ENCODE peak calls at places on chromosomes 1 and 21, in eight cellular contexts. K, L, Y, R, P, W, C and Q are unnamed samples.

GRCh38 chr1:61259379-61260148 is 177.2 kb downstream of the NFIA start:
- DNase-seq in R (no peak), W (no peak), P (no peak), Y (peak), L (no peak), K (no peak), C (no peak), Q (peak)

GRCh38 chr1:108121361-108122143 is 78.6 kb downstream of the SLC25A24 start:
- DNase-seq in Y (no peak), R (no peak), P (no peak), C (peak), K (peak), L (no peak), W (no peak), Q (peak)

GRCh38 chr1:42529724-42530161 is 66.7 kb downstream of the CCDC30 start:
- DNase-seq in Y (peak), L (no peak), R (no peak), K (no peak), W (no peak), P (peak), C (no peak), Q (peak)

GRCh38 chr1:198893763-198894444 is 255.1 kb downstream of the PTPRC start:
- DNase-seq in Y (peak), C (no peak), L (no peak), P (no peak), R (no peak), K (no peak), W (no peak), Q (peak)

GRCh38 chr21:45382698-45383000 is 22.3 kb upstream of the COL18A1 start:
- DNase-seq in W (no peak), L (no peak), Y (no peak), C (no peak), R (no peak), P (no peak), K (peak), Q (no peak)

GRCh38 chr1:38329644-38330043 is 283.1 kb upstream of the POU3F1 start:
- DNase-seq in W (no peak), Y (no peak), K (no peak), C (no peak), L (no peak), P (no peak), R (no peak), Q (no peak)

GRCh38 chr1:12592496-12592895 is 25.5 kb downstream of the DHRS3 start:
- DNase-seq in Y (no peak), C (no peak), R (no peak), L (no peak), P (no peak), W (no peak), K (no peak), Q (no peak)

GRCh38 chr21:40936151-40936550 is 89.2 kb upstream of the DSCAM start:
- DNase-seq in P (no peak), Y (no peak), W (no peak), K (no peak), C (no peak), L (no peak), R (no peak), Q (no peak)

GRCh38 chr1:143653403-143653802 is 318.4 kb downstream of the FAM72C start:
- DNase-seq in L (no peak), R (no peak), P (no peak), C (no peak), Y (no peak), K (no peak), W (no peak), Q (no peak)

GRCh38 chr1:67647036-67647798 is 37.8 kb upstream of the GADD45A start:
- DNase-seq in Y (peak), R (no peak), L (no peak), C (peak), K (peak), W (peak), P (peak), Q (peak)

GRCh38 chr1:10217748-10218441 is 7.5 kb downstream of the KIF1B start:
- DNase-seq in L (no peak), R (no peak), K (no peak), W (no peak), Y (peak), P (peak), C (peak), Q (peak)

GRCh38 chr1:77193951-77194350 is 25.3 kb downstream of the PIGK start:
- DNase-seq in R (no peak), L (no peak), Y (peak), W (no peak), P (no peak), C (no peak), K (no peak), Q (no peak)

GRCh38 chr1:232252719-232253118 is 377.2 kb downstream of the SIPA1L2 start:
- DNase-seq in C (no peak), K (no peak), Y (no peak), R (no peak), L (no peak), W (no peak), P (no peak), Q (no peak)

GRCh38 chr1:22319608-22320007 is 132.0 kb upstream of the ZBTB40 start:
- DNase-seq in C (no peak), Y (no peak), P (no peak), W (no peak), R (no peak), K (no peak), L (no peak), Q (no peak)

GRCh38 chr1:48105167-48105566 is 108.0 kb upstream of the TRABD2B start:
- DNase-seq in R (no peak), L (no peak), Y (no peak), C (no peak), W (no peak), K (no peak), P (no peak), Q (peak)

GRCh38 chr1:243234978-243235657 is 20.0 kb downstream of the CEP170 start:
- DNase-seq in Y (peak), W (no peak), C (no peak), P (no peak), L (no peak), K (no peak), R (no peak), Q (peak)

GRCh38 chr1:187185389-187185788 is 356.6 kb downstream of the PLA2G4A start:
- DNase-seq in W (no peak), Y (no peak), P (no peak), C (no peak), L (no peak), R (no peak), K (no peak), Q (no peak)

GRCh38 chr1:243842978-243843490 is 7.0 kb downstream of the AKT3 start:
- DNase-seq in W (no peak), R (no peak), Y (peak), C (no peak), K (no peak), P (peak), L (no peak), Q (peak)

GRCh38 chr1:29810121-29811120 is 574.1 kb downstream of the PTPRU start:
- DNase-seq in P (no peak), R (no peak), C (no peak), L (no peak), W (no peak), K (no peak), Y (no peak), Q (no peak)

GRCh38 chr1:87203890-87204289 is 124.8 kb upstream of the LMO4 start:
- DNase-seq in C (no peak), W (no peak), P (no peak), R (no peak), Y (peak), K (no peak), L (no peak), Q (no peak)

GRCh38 chr1:226575436-226576390 is 27.1 kb downstream of the STUM start:
- DNase-seq in P (no peak), Y (no peak), R (no peak), L (no peak), C (no peak), W (no peak), K (peak), Q (no peak)

GRCh38 chr1:43912607-43913006 is 21.0 kb upstream of the ARTN start:
- DNase-seq in R (no peak), L (no peak), Y (peak), K (no peak), C (no peak), P (no peak), W (peak), Q (peak)

GRCh38 chr1:199403421-199404116 is 623.9 kb upstream of the NR5A2 start:
- DNase-seq in C (no peak), R (no peak), Y (peak), P (no peak), L (no peak), W (no peak), K (no peak), Q (peak)

GRCh38 chr21:35048706-35049617 is at the start of gene RUNX1:
- DNase-seq in W (no peak), C (no peak), K (peak), L (peak), R (peak), Y (peak), P (peak), Q (peak)

GRCh38 chr1:227424159-227424680 is 105.9 kb upstream of the CDC42BPA start:
- DNase-seq in W (no peak), K (no peak), Y (peak), P (no peak), R (no peak), C (no peak), L (no peak), Q (peak)

GRCh38 chr1:113662097-113662496 is 97.2 kb downstream of the PHTF1 start:
- DNase-seq in Y (no peak), W (no peak), C (no peak), L (no peak), P (no peak), R (no peak), K (no peak), Q (no peak)

GRCh38 chr1:231040019-231040799 is at the start of gene FAM89A:
- DNase-seq in Y (peak), K (peak), P (no peak), L (peak), R (no peak), C (peak), W (peak), Q (peak)

GRCh38 chr1:232987046-232987445 is 36.6 kb downstream of the NTPCR start:
- DNase-seq in W (no peak), L (no peak), P (no peak), Y (no peak), R (no peak), K (no peak), C (no peak), Q (no peak)

GRCh38 chr1:87739141-87739540 is 410.5 kb downstream of the LMO4 start:
- DNase-seq in W (no peak), C (no peak), L (no peak), P (no peak), K (no peak), Y (no peak), R (no peak), Q (no peak)

GRCh38 chr1:118253310-118253903 is 68.4 kb upstream of the SPAG17 start:
- DNase-seq in K (no peak), Y (no peak), P (no peak), R (no peak), L (no peak), W (no peak), C (no peak), Q (no peak)

GRCh38 chr1:119291611-119292206 is 76.9 kb upstream of the HAO2 start:
- DNase-seq in L (no peak), C (no peak), R (no peak), Y (peak), P (no peak), W (no peak), K (no peak), Q (no peak)

GRCh38 chr1:183730107-183730724 is 74.7 kb upstream of the RGL1 start:
- DNase-seq in C (no peak), R (no peak), P (no peak), K (no peak), L (no peak), Y (no peak), W (no peak), Q (no peak)

GRCh38 chr1:239421810-239422209 is 35.4 kb downstream of the CHRM3 start:
- DNase-seq in K (no peak), C (no peak), P (no peak), R (no peak), L (no peak), Y (no peak), W (no peak), Q (no peak)

GRCh38 chr21:29029524-29029923 is 5.1 kb downstream of the USP16 start:
- DNase-seq in K (no peak), Y (no peak), P (no peak), W (no peak), R (no peak), C (no peak), L (no peak), Q (no peak)

GRCh38 chr1:63624911-63625310 is 31.7 kb downstream of the PGM1 start:
- DNase-seq in K (no peak), R (no peak), L (no peak), Y (peak), P (no peak), C (no peak), W (no peak), Q (peak)